ENCODE peak calls at places on chromosome 21, in six cellular contexts. W is GM20000; Y is stimulated activated CD4-positive, alpha-beta T cell treated with anti-CD3 and anti-CD28 coated beads, Interleukin-2, amount 100 ng/mL, for 24 hours; S is kidney glomerular epithelial cell; R is heart right ventricle; D is A172. G is an unnamed sample.

GRCh38 chr21:42533306-42533962 is 19.8 kb downstream of the SLC37A1 start:
- DNase-seq in W (no peak), Y (no peak), S (no peak), R (no peak), D (no peak), G (no peak)

GRCh38 chr21:44365967-44366585 is 12.7 kb downstream of the TRPM2 start:
- DNase-seq in W (no peak), Y (no peak), S (no peak), R (no peak), D (no peak), G (peak)

GRCh38 chr21:26070822-26071425 is 99.6 kb downstream of the APP start:
- DNase-seq in W (peak), Y (peak), S (peak), R (peak), D (no peak), G (no peak)

GRCh38 chr21:36908260-36908908 is 58.1 kb downstream of the HLCS start:
- DNase-seq in W (no peak), Y (no peak), S (no peak), R (no peak), D (peak), G (no peak)

GRCh38 chr21:36749935-36750578 is 51.1 kb downstream of the SIM2 start:
- DNase-seq in W (no peak), Y (no peak), S (no peak), R (peak), D (no peak), G (no peak)

GRCh38 chr21:26637346-26637745 is 64.3 kb upstream of the CYYR1 start:
- DNase-seq in W (no peak), Y (no peak), S (no peak), R (no peak), D (no peak), G (no peak)

GRCh38 chr21:45996311-45997204 is 15.0 kb downstream of the COL6A1 start:
- DNase-seq in W (no peak), Y (no peak), S (no peak), R (peak), D (no peak), G (peak)

GRCh38 chr21:42406201-42406601 is 2.5 kb downstream of the UBASH3A start:
- DNase-seq in W (no peak), Y (peak), S (no peak), R (no peak), D (no peak), G (no peak)

GRCh38 chr21:34890724-34891609 is 158.1 kb downstream of the RUNX1 start:
- DNase-seq in W (no peak), Y (peak), S (peak), R (peak), D (peak), G (peak)

GRCh38 chr21:45809421-45809820 is 165.9 kb downstream of the PCBP3 start:
- DNase-seq in W (no peak), Y (no peak), S (no peak), R (no peak), D (no peak), G (no peak)

GRCh38 chr21:15422761-15423160 is 307.0 kb upstream of the USP25 start:
- DNase-seq in W (peak), Y (no peak), S (peak), R (no peak), D (peak), G (no peak)

GRCh38 chr21:18030248-18030647 is 211.1 kb upstream of the C21orf91 start:
- DNase-seq in W (no peak), Y (no peak), S (no peak), R (no peak), D (no peak), G (no peak)

GRCh38 chr21:33871171-33871570 is 44.4 kb downstream of the ATP5PO start:
- DNase-seq in W (no peak), Y (no peak), S (no peak), R (no peak), D (no peak), G (no peak)

GRCh38 chr21:36692125-36692843 is 6.6 kb upstream of the SIM2 start:
- DNase-seq in W (no peak), Y (no peak), S (no peak), R (no peak), D (no peak), G (no peak)

GRCh38 chr21:32790626-32791025 is 19.1 kb upstream of the PAXBP1 start:
- DNase-seq in W (no peak), Y (no peak), S (no peak), R (no peak), D (no peak), G (no peak)

GRCh38 chr21:43664358-43664757 is 5.0 kb downstream of the RRP1B start:
- DNase-seq in W (no peak), Y (no peak), S (no peak), R (no peak), D (no peak), G (no peak)

GRCh38 chr21:33028271-33028670 is 2.5 kb downstream of the OLIG2 start:
- DNase-seq in W (peak), Y (no peak), S (no peak), R (no peak), D (no peak), G (no peak)

GRCh38 chr21:15620892-15621291 is 108.9 kb upstream of the USP25 start:
- DNase-seq in W (no peak), Y (no peak), S (no peak), R (no peak), D (no peak), G (no peak)

GRCh38 chr21:38968887-38969543 is 163.3 kb downstream of the ETS2 start:
- DNase-seq in W (no peak), Y (no peak), S (no peak), R (no peak), D (no peak), G (no peak)

GRCh38 chr21:42503711-42504110 is 7.7 kb upstream of the RSPH1 start:
- DNase-seq in W (peak), Y (no peak), S (no peak), R (no peak), D (no peak), G (no peak)